ENCODE peak calls at places on chromosomes 5 and 9, in nine cellular contexts. F is fibroblast of lung, P is PC-3, W is upper lobe of right lung, K is heart left ventricle, V is gastrocnemius medialis, E is endodermal cell, I is left lung, B is lung. T is an unnamed sample. For H3K27me3, the result is how much of the 10 kb centered on the place peaks cover.

GRCh38 chr9:38737246-38737645 is 17.3 kb upstream of the FAM240B start:
- DNase-seq in K (no peak), I (no peak), P (no peak), W (no peak), E (no peak), F (no peak), B (no peak), V (no peak), T (no peak)

GRCh38 chr5:2519153-2519552 is 232.3 kb downstream of the IRX2 start:
- DNase-seq in E (no peak), F (no peak), I (no peak), W (no peak), B (no peak), K (no peak), P (no peak), V (no peak), T (no peak)

GRCh38 chr5:169142264-169142970 is 158.5 kb downstream of the SLIT3 start:
- DNase-seq in B (no peak), W (no peak), V (peak), F (peak), K (peak), I (no peak), P (no peak), E (no peak), T (no peak)

GRCh38 chr9:121498150-121498486 is 1.5 kb downstream of the GGTA1 start:
- DNase-seq in P (peak), E (peak), V (peak), W (no peak), K (peak), I (no peak), F (peak), B (peak), T (peak)

GRCh38 chr5:170854550-170854949 is 7.3 kb upstream of the RANBP17 start:
- DNase-seq in E (no peak), P (no peak), V (no peak), F (no peak), K (no peak), B (no peak), I (no peak), W (no peak), T (no peak)

GRCh38 chr9:33233659-33234335 is 6.2 kb upstream of the SPINK4 start:
- DNase-seq in W (peak), F (peak), I (no peak), K (no peak), P (peak), B (peak), E (no peak), V (no peak), T (peak)

GRCh38 chr5:72093231-72093630 is 14.0 kb upstream of the MAP1B start:
- DNase-seq in W (no peak), V (no peak), P (peak), E (no peak), F (peak), K (no peak), B (no peak), I (no peak), T (no peak)

GRCh38 chr5:64108674-64109073 is 57.0 kb upstream of the RNF180 start:
- DNase-seq in P (no peak), K (no peak), E (no peak), I (no peak), W (no peak), F (no peak), V (no peak), B (no peak), T (no peak)

GRCh38 chr5:151288180-151288579 is 15.4 kb downstream of the SLC36A3 start:
- DNase-seq in W (no peak), V (no peak), I (no peak), P (peak), E (peak), K (no peak), F (no peak), B (no peak), T (no peak)

GRCh38 chr9:99040254-99040653 is 64.7 kb upstream of the TGFBR1 start:
- DNase-seq in V (no peak), K (no peak), F (no peak), I (no peak), P (no peak), W (no peak), E (no peak), B (no peak), T (no peak)

GRCh38 chr5:457195-457961 is 14.4 kb downstream of the EXOC3 start:
- DNase-seq in F (no peak), V (no peak), I (peak), W (peak), E (peak), K (peak), B (no peak), P (no peak), T (no peak)

GRCh38 chr9:21576331-21577189 is 94.4 kb upstream of the IFNE start:
- DNase-seq in K (no peak), E (peak), V (no peak), F (peak), W (no peak), B (no peak), I (no peak), P (peak), T (peak)

GRCh38 chr9:107905313-107906027 is 415.9 kb upstream of the KLF4 start:
- DNase-seq in W (no peak), V (peak), K (peak), P (no peak), F (no peak), I (no peak), B (no peak), E (no peak), T (no peak)

GRCh38 chr5:180436936-180437335 is 57.2 kb upstream of the CNOT6 start:
- DNase-seq in P (no peak), V (no peak), W (peak), E (no peak), B (no peak), K (no peak), F (no peak), I (no peak), T (no peak)

GRCh38 chr5:1276930-1277329 is 17.9 kb downstream of the TERT start:
- DNase-seq in F (no peak), P (no peak), E (no peak), V (no peak), W (no peak), I (peak), K (no peak), B (no peak), T (no peak)

GRCh38 chr5:92991681-92992472 is 589.1 kb downstream of the NR2F1-AS1 start:
- DNase-seq in B (no peak), F (peak), I (no peak), K (no peak), P (peak), V (no peak), E (no peak), W (no peak), T (peak)

GRCh38 chr9:13033959-13034695 is 245.4 kb downstream of the MPDZ start:
- DNase-seq in I (peak), W (peak), E (peak), K (peak), F (peak), P (peak), B (peak), V (peak), T (peak)
- H3K4me3 ChIP-seq in I (no peak), W (peak), E (no peak), K (peak), F (peak), P (peak), B (no peak), V (no peak), T (peak)

DNA sequence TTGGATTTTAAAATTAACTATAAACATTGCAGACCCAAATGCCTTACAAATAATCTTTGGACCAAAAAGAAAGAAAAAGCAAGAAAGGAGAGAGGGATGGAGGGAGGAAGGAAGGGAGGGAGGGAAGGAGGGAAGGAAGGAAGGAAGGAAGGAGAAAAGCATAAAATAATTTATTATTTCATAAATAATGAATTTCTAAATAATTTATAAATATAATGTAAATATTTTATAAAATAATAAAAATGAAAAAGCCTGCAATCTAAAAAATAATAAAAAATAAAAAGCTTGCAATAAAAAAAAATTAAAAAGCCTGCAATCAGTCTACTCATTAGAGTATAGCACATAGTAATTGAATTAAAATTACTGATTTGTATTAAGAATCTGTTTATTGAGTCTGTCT is 614.3 kb downstream of the ISL1 start:
- DNase-seq in F (no peak), B (no peak), V (no peak), K (no peak), I (no peak), E (no peak), W (no peak), P (no peak), T (no peak)
- H3K27me3 ChIP-seq in F (under half), B (under half), V (under half), K (under half), I (under half), E (under half), W (under half), P (under half), T (under half)

GRCh38 chr9:93124793-93125192 is 9.3 kb downstream of the NINJ1 start:
- DNase-seq in P (no peak), E (peak), W (peak), K (no peak), F (no peak), B (no peak), V (no peak), I (peak), T (no peak)
- TF ChIP-seq CTCF in P (no peak), E (no peak), W (no peak), K (no peak), F (no peak), B (no peak), V (no peak), I (no peak), T (no peak)

DNA sequence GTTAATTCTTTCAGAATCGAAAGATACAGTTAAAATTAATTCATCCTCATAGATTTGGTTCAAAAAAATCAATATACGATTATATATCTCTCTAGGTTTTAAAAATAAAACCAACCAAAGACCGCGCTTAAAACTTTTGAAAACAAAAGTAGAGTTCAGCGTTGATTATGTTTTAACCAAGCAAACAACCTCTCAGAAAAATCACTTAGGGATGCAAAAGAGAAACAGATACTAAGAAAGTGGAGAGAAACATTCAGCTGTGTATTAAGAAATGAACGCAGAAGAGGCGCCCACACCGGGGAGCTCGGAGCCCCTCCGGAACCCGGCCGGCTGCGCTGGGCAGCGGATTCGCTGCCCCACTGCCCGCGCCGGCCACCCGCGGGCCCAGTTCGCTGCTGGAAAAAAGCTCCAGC is 1.4 kb downstream of the PITX1 start:
- DNase-seq in F (no peak), P (no peak), E (no peak), V (no peak), I (peak), B (no peak), K (no peak), W (no peak), T (no peak)
- H3K4me3 ChIP-seq in F (peak), P (peak), E (peak), V (peak), I (peak), B (no peak), K (peak), W (peak), T (no peak)

GRCh38 chr9:130266236-130267098 is 907 bp downstream of the HMCN2 start:
- DNase-seq in E (peak), F (no peak), K (no peak), B (no peak), I (no peak), P (no peak), V (no peak), W (no peak), T (no peak)

GRCh38 chr9:130267930-130268329 is 2.4 kb downstream of the HMCN2 start:
- DNase-seq in V (no peak), E (peak), B (no peak), K (no peak), F (no peak), W (no peak), P (no peak), I (no peak), T (no peak)

GRCh38 chr9:130263601-130264413 is 1.8 kb upstream of the HMCN2 start:
- DNase-seq in P (peak), I (peak), F (peak), E (peak), K (peak), W (no peak), B (no peak), V (no peak), T (no peak)

GRCh38 chr9:130264414-130265350 is 878 bp upstream of the HMCN2 start:
- DNase-seq in P (no peak), F (no peak), I (peak), E (peak), K (no peak), W (no peak), V (no peak), B (no peak), T (no peak)

DNA sequence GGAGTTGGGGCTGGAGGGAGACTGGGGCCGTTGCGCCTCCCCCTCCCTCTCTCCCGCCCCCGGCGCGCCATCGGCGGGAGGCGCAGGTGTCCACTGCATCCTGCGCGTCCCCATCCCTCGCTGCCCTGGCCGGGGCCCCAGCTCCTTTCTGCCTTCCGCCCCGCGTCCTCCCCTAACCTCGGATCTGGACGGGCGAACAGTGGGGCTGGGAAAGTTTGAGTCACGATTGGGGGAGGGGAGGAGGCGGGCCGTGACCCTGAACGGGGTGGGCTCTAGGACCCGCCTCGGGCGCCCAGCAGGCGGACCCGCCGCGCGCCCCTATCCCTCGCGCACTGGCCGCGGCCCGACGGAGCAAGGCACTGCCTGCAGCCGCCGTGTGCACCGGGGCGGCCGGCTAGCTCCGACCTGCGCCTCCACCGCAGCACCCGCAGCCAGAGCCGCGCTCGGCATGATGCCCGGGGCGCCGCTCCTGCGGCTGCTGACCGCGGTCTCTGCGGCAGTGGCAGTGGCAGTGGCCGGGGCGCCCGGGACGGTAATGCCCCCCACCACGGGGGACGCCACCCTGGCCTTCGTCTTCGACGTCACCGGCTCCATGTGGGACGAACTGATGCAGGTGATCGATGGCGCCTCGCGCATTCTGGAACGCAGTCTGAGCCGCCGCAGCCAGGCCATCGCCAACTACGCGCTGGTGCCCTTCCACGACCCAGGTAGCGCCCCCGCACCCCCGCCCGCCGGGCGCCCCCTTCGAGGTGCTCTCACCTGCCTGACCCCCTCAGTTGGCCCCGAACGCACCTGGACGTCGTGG is at the start of gene HMCN2:
- DNase-seq in F (peak), V (no peak), K (peak), P (no peak), E (peak), W (no peak), I (no peak), B (no peak), T (no peak)
- H3K27me3 ChIP-seq in F (half or more), V (half or more), K (under half), P (under half), E (under half), W (under half), I (half or more), B (under half), T (half or more)